ENCODE peak calls at places on chromosomes 13 and 19, in eight cellular contexts. J, X, K, F, Q, D, E and S are unnamed samples.

GRCh38 chr19:42352216-42352892 is 26.9 kb downstream of the MEGF8 start:
- DNase-seq in J (no peak), X (peak), K (peak), F (no peak), Q (no peak), D (no peak), E (no peak), S (no peak)

GRCh38 chr13:91747164-91747563 is 348.7 kb downstream of the GPC5 start:
- DNase-seq in J (no peak), X (no peak), K (no peak), F (no peak), Q (no peak), D (no peak), E (no peak), S (no peak)

GRCh38 chr19:29467824-29468401 is 57.9 kb upstream of the VSTM2B start:
- DNase-seq in J (no peak), X (no peak), K (no peak), F (no peak), Q (no peak), D (no peak), E (no peak), S (no peak)

GRCh38 chr19:54464624-54465266 is 1.2 kb upstream of the LENG9 start:
- DNase-seq in J (peak), X (peak), K (peak), F (peak), Q (no peak), D (no peak), E (peak), S (peak)

GRCh38 chr13:50179977-50180376 is 164.7 kb downstream of the KCNRG start:
- DNase-seq in J (no peak), X (no peak), K (no peak), F (no peak), Q (no peak), D (no peak), E (no peak), S (no peak)

GRCh38 chr13:113560645-113561416 is 23.7 kb upstream of the TFDP1 start:
- DNase-seq in J (no peak), X (no peak), K (no peak), F (no peak), Q (no peak), D (no peak), E (no peak), S (no peak)

GRCh38 chr13:33937373-33938087 is 119.6 kb downstream of the RFC3 start:
- DNase-seq in J (no peak), X (no peak), K (peak), F (no peak), Q (no peak), D (no peak), E (no peak), S (no peak)

GRCh38 chr19:5903054-5903501 is 512 bp downstream of the NDUFA11 start:
- DNase-seq in J (no peak), X (peak), K (peak), F (no peak), Q (no peak), D (no peak), E (no peak), S (no peak)

GRCh38 chr13:36883829-36884228 is 36.2 kb downstream of the SMAD9 start:
- DNase-seq in J (no peak), X (no peak), K (no peak), F (no peak), Q (peak), D (no peak), E (no peak), S (no peak)

GRCh38 chr19:10694706-10695105 is 6.5 kb upstream of the QTRT1 start:
- DNase-seq in J (no peak), X (no peak), K (no peak), F (no peak), Q (no peak), D (no peak), E (no peak), S (no peak)